ENCODE peak calls at places on chromosome 9, in four cellular contexts. One of them, this sample, is unnamed.

GRCh38 chr9:37508834-37509206 is 23.1 kb downstream of the POLR1E start:
- DNase-seq in A549: no peak
- DNase-seq in HepG2: no peak
- DNase-seq in SK-N-SH: no peak
- DNase-seq in this sample: no peak

GRCh38 chr9:133607976-133608375 is 1.2 kb downstream of the FAM163B start:
- DNase-seq in A549: no peak
- DNase-seq in SK-N-SH: no peak
- DNase-seq in HepG2: no peak
- DNase-seq in this sample: no peak

GRCh38 chr9:120078112-120078511 is 501.9 kb downstream of the CDK5RAP2 start:
- DNase-seq in A549: no peak
- DNase-seq in SK-N-SH: no peak
- DNase-seq in HepG2: no peak
- DNase-seq in this sample: no peak

GRCh38 chr9:133889498-133890301 is 102.4 kb downstream of the VAV2 start:
- DNase-seq in SK-N-SH: no peak
- DNase-seq in A549: peak
- DNase-seq in HepG2: no peak
- DNase-seq in this sample: no peak

GRCh38 chr9:81497096-81497495 is 192.3 kb downstream of the TLE1 start:
- DNase-seq in SK-N-SH: no peak
- DNase-seq in A549: no peak
- DNase-seq in HepG2: no peak
- DNase-seq in this sample: no peak

GRCh38 chr9:104276709-104277245 is 182.7 kb downstream of the SMC2 start:
- DNase-seq in SK-N-SH: no peak
- DNase-seq in A549: no peak
- DNase-seq in HepG2: no peak
- DNase-seq in this sample: no peak

GRCh38 chr9:36961568-36962360 is 72.3 kb downstream of the PAX5 start:
- DNase-seq in HepG2: no peak
- DNase-seq in SK-N-SH: no peak
- DNase-seq in A549: no peak
- DNase-seq in this sample: no peak

GRCh38 chr9:77221431-77221830 is 44.1 kb downstream of the VPS13A start:
- DNase-seq in SK-N-SH: no peak
- DNase-seq in HepG2: no peak
- DNase-seq in A549: no peak
- DNase-seq in this sample: no peak

GRCh38 chr9:33748633-33749304 is 46.6 kb upstream of the PRSS3 start:
- DNase-seq in HepG2: no peak
- DNase-seq in A549: no peak
- DNase-seq in SK-N-SH: no peak
- DNase-seq in this sample: no peak

GRCh38 chr9:4297795-4298254 is 2.0 kb downstream of the GLIS3 start:
- DNase-seq in HepG2: peak
- DNase-seq in A549: peak
- DNase-seq in SK-N-SH: peak
- DNase-seq in this sample: no peak
- TF ChIP-seq PBX3 in HepG2: no peak
- TF ChIP-seq PBX3 in A549: no peak
- TF ChIP-seq PBX3 in SK-N-SH: peak
- TF ChIP-seq PBX3 in this sample: no peak

GRCh38 chr9:96117398-96118060 is 184.4 kb downstream of the HSD17B3 start:
- DNase-seq in SK-N-SH: no peak
- DNase-seq in HepG2: no peak
- DNase-seq in A549: no peak
- DNase-seq in this sample: no peak
- TF ChIP-seq PBX3 in SK-N-SH: no peak
- TF ChIP-seq PBX3 in HepG2: no peak
- TF ChIP-seq PBX3 in A549: no peak
- TF ChIP-seq PBX3 in this sample: no peak

GRCh38 chr9:109498195-109499060 is at the start of gene PTPN3:
- DNase-seq in HepG2: no peak
- DNase-seq in A549: peak
- DNase-seq in SK-N-SH: peak
- DNase-seq in this sample: no peak
- TF ChIP-seq PBX3 in HepG2: no peak
- TF ChIP-seq PBX3 in A549: no peak
- TF ChIP-seq PBX3 in SK-N-SH: no peak
- TF ChIP-seq PBX3 in this sample: no peak

DNA sequence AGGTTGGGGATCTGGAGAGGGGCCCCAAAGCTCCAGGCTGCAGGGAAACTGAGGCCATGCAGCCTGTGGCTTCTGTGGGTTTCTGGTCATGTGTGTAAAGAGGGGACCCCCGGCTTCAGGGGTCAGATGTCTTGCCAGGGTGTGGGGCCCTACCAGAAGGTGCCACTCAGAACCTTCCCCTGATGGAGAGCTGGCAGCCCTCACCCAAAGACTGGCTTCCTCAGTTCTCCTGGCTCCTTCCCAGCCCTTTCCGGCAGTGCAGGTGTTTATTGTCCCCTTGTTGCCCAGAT is 11.6 kb upstream of the LAMC3 start:
- DNase-seq in SK-N-SH: no peak
- DNase-seq in HepG2: no peak
- DNase-seq in A549: no peak
- DNase-seq in this sample: no peak
- TF ChIP-seq PBX3 in SK-N-SH: no peak
- TF ChIP-seq PBX3 in HepG2: no peak
- TF ChIP-seq PBX3 in A549: no peak
- TF ChIP-seq PBX3 in this sample: no peak

GRCh38 chr9:113886003-113886324 is 9.9 kb downstream of the ZNF618 start:
- DNase-seq in A549: no peak
- DNase-seq in SK-N-SH: no peak
- DNase-seq in HepG2: no peak
- DNase-seq in this sample: no peak

GRCh38 chr9:113886471-113886870 is 10.4 kb downstream of the ZNF618 start:
- DNase-seq in A549: no peak
- DNase-seq in HepG2: no peak
- DNase-seq in SK-N-SH: no peak
- DNase-seq in this sample: no peak

GRCh38 chr9:113887436-113887835 is 11.3 kb downstream of the ZNF618 start:
- DNase-seq in HepG2: no peak
- DNase-seq in SK-N-SH: no peak
- DNase-seq in A549: no peak
- DNase-seq in this sample: no peak

GRCh38 chr9:113888361-113888760 is 12.3 kb downstream of the ZNF618 start:
- DNase-seq in SK-N-SH: no peak
- DNase-seq in HepG2: no peak
- DNase-seq in A549: no peak
- DNase-seq in this sample: no peak

GRCh38 chr9:113886933-113887332 is 10.8 kb downstream of the ZNF618 start:
- DNase-seq in A549: no peak
- DNase-seq in SK-N-SH: no peak
- DNase-seq in HepG2: no peak
- DNase-seq in this sample: no peak
- TF ChIP-seq PBX3 in A549: no peak
- TF ChIP-seq PBX3 in SK-N-SH: no peak
- TF ChIP-seq PBX3 in HepG2: no peak
- TF ChIP-seq PBX3 in this sample: no peak

DNA sequence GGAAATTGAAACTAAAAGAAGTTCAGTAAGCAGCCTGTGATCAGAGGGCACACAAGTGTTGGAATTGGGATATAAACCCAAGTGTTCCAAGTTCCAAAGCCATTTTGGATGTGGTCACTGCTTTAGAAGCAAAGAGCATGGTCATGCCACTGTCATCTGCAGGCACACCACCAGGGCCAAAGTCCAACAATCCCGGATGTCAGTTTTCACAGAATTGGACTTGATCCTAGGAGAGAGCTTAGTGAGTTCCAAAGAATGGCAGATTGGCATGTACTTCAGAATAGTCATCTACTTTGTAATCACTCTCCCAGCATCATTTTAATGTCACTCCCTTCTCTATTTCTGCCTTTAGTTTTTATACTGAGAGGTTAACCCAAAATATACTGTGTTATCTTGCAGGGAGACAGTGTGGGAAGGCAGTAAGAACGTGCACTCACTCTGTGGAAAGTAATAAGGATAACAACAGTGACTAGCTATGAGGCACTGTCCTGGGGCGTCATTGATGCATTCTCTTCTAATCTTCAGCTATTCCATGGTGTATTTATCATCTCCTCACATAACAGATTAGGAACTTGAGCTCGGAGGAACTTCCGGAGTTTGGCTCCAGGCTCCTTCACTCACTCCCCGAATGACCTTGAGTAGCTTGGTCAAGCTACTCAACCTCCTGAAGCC is 388.0 kb downstream of the ACTL7B start:
- DNase-seq in SK-N-SH: no peak
- DNase-seq in A549: peak
- DNase-seq in HepG2: peak
- DNase-seq in this sample: no peak
- TF ChIP-seq PBX3 in SK-N-SH: peak
- TF ChIP-seq PBX3 in A549: no peak
- TF ChIP-seq PBX3 in HepG2: no peak
- TF ChIP-seq PBX3 in this sample: no peak

GRCh38 chr9:18911714-18912342 is 121.2 kb downstream of the SAXO1 start:
- DNase-seq in SK-N-SH: no peak
- DNase-seq in HepG2: no peak
- DNase-seq in A549: no peak
- DNase-seq in this sample: no peak

GRCh38 chr9:18910435-18910834 is 122.6 kb downstream of the SAXO1 start:
- DNase-seq in A549: no peak
- DNase-seq in SK-N-SH: no peak
- DNase-seq in HepG2: no peak
- DNase-seq in this sample: no peak

GRCh38 chr9:18907927-18908625 is 124.9 kb downstream of the SAXO1 start:
- DNase-seq in SK-N-SH: no peak
- DNase-seq in A549: no peak
- DNase-seq in HepG2: no peak
- DNase-seq in this sample: no peak

GRCh38 chr9:18910858-18911257 is 122.2 kb downstream of the SAXO1 start:
- DNase-seq in SK-N-SH: no peak
- DNase-seq in A549: no peak
- DNase-seq in HepG2: no peak
- DNase-seq in this sample: no peak

DNA sequence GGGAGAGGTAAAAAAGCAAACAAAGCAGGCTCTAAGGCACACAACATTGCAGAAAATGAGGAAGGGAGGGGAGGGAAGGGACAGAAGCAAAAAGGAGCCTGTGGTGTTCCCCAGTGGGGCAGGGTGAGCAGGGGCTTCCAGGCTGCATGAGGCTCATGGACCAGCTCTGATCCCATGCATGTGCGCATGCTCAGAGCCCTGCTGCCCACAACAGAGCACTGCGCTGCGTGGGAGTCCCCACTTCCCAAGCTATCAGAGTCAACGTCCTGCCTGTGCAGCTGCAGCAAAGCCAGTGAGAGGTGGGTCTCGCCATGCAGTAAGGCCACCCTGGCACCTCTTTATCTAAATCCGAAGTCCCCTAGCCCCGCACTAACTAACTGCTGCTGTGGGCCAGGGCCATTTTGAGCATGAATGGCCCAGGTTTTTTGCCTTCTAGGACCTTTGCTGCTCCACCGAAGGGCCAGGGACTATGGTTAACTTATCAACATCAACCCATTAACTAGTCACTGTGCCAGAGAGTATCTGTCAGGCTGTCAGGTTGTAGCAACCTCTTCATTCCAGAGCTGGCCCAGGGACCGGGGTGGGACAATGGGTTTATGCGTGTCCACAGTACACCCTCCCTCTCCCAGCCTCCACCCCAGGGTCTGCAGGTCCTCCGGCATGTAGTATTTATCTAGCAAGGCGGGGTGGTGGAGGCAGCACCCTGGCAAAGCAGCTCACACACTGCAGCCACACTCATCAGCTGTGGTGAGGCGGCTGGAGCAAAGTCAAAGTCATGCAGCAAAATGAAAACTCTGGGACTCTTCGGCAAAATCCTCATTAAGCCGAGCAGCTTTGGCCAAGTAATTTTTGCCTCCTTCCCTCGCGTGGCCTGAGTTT is 123.6 kb downstream of the SAXO1 start:
- DNase-seq in A549: no peak
- DNase-seq in SK-N-SH: no peak
- DNase-seq in HepG2: no peak
- DNase-seq in this sample: no peak
- TF ChIP-seq PBX3 in A549: no peak
- TF ChIP-seq PBX3 in SK-N-SH: no peak
- TF ChIP-seq PBX3 in HepG2: no peak
- TF ChIP-seq PBX3 in this sample: no peak

DNA sequence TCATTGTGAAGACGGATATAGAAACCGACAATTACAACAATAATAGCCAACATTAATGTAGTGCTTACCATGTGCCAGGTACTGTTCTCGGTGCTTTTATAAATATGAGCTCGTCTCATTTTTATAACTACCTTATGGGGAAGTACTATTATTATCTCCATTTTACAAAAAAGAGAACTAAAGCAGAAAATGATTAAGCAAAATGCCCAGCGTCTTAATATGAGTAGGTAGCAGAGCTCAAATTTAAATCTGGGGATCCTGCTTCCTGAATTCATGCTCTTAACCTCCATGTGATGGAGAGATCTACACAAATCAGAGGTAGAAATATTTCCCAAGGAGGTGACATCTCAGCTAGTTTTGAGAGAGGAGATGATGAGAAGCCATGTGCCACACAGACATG is 256.9 kb downstream of the TRIM32 start:
- DNase-seq in A549: no peak
- DNase-seq in SK-N-SH: no peak
- DNase-seq in HepG2: no peak
- DNase-seq in this sample: no peak
- TF ChIP-seq PBX3 in A549: no peak
- TF ChIP-seq PBX3 in SK-N-SH: no peak
- TF ChIP-seq PBX3 in HepG2: no peak
- TF ChIP-seq PBX3 in this sample: no peak

GRCh38 chr9:137236238-137236935 is 4.7 kb upstream of the TUBB4B start:
- DNase-seq in SK-N-SH: peak
- DNase-seq in HepG2: peak
- DNase-seq in A549: peak
- DNase-seq in this sample: no peak
- TF ChIP-seq PBX3 in SK-N-SH: no peak
- TF ChIP-seq PBX3 in HepG2: no peak
- TF ChIP-seq PBX3 in A549: peak
- TF ChIP-seq PBX3 in this sample: no peak

This sample was measured in GM12878.